ENCODE peak calls at places on chromosome 22, in six cellular contexts. K is AG10803, M is PC-3, O is astrocyte of the cerebellum, I is dorsolateral prefrontal cortex, R is kidney. X is an unnamed sample.
A peak's percentile ranks its signal among the peaks of the same experiment; 100 is the strongest.

GRCh38 chr22:29938285-29938693 is 55.3 kb downstream of the MTMR3 start:
- DNase-seq in K (no peak), M (no peak), O (no peak), I (no peak), R (no peak), X (no peak)

GRCh38 chr22:47164514-47165337 is 402.3 kb downstream of the TBC1D22A start:
- DNase-seq in K (no peak), M (no peak), O (no peak), I (no peak), R (peak; percentile 43), X (no peak)

GRCh38 chr22:49253656-49254055 is 574.0 kb downstream of the BRD1 start:
- DNase-seq in K (no peak), M (no peak), O (no peak), I (no peak), R (peak; percentile 35), X (no peak)

GRCh38 chr22:23829845-23830372 is 8.9 kb downstream of the DERL3 start:
- DNase-seq in K (peak; percentile 95), M (no peak), O (peak; percentile 90), I (no peak), R (peak; percentile 2), X (peak; percentile 76)

GRCh38 chr22:49290286-49290685 is 537.4 kb downstream of the BRD1 start:
- DNase-seq in K (no peak), M (no peak), O (no peak), I (no peak), R (no peak), X (no peak)

GRCh38 chr22:40484906-40485660 is 114.7 kb downstream of the SGSM3 start:
- DNase-seq in K (peak; percentile 75), M (no peak), O (no peak), I (no peak), R (no peak), X (no peak)

GRCh38 chr22:22342697-22343602 is 98.4 kb downstream of the VPREB1 start:
- DNase-seq in K (no peak), M (peak; percentile 81), O (no peak), I (no peak), R (peak; percentile 86), X (no peak)

GRCh38 chr22:49211176-49211575 is 616.5 kb downstream of the BRD1 start:
- DNase-seq in K (no peak), M (no peak), O (no peak), I (peak; percentile 6), R (peak; percentile 43), X (no peak)

GRCh38 chr22:45328822-45329535 is 19.2 kb downstream of the FAM118A start:
- DNase-seq in K (peak; percentile 31), M (no peak), O (no peak), I (no peak), R (no peak), X (no peak)

GRCh38 chr22:49197500-49197899 is 630.2 kb downstream of the BRD1 start:
- DNase-seq in K (no peak), M (no peak), O (no peak), I (peak; percentile 35), R (peak; percentile 66), X (no peak)

GRCh38 chr22:45863981-45864751 is 112.8 kb downstream of the WNT7B start:
- DNase-seq in K (peak; percentile 61), M (peak; percentile 72), O (peak; percentile 62), I (peak; percentile 70), R (peak; percentile 81), X (no peak)

GRCh38 chr22:33902073-33902472 is 18.2 kb downstream of the LARGE1 start:
- DNase-seq in K (no peak), M (no peak), O (no peak), I (no peak), R (no peak), X (no peak)

GRCh38 chr22:32644252-32645100 is 157.0 kb upstream of the TIMP3 start:
- DNase-seq in K (peak; percentile 59), M (no peak), O (no peak), I (no peak), R (peak; percentile 90), X (no peak)

GRCh38 chr22:21642584-21643448 is 714 bp downstream of the SDF2L1 start:
- DNase-seq in K (peak; percentile 35), M (peak; percentile 69), O (no peak), I (no peak), R (peak; percentile 83), X (no peak)

GRCh38 chr22:39675907-39676306 is 105.4 kb downstream of the CACNA1I start:
- DNase-seq in K (no peak), M (no peak), O (no peak), I (no peak), R (no peak), X (no peak)

GRCh38 chr22:44127353-44127752 is 53.4 kb upstream of the PARVG start:
- DNase-seq in K (no peak), M (no peak), O (no peak), I (no peak), R (peak; percentile 11), X (no peak)

GRCh38 chr22:23289851-23290724 is 109.8 kb downstream of the BCR start:
- DNase-seq in K (peak; percentile 69), M (peak; percentile 56), O (no peak), I (peak; percentile 64), R (no peak), X (no peak)

GRCh38 chr22:27537481-27537891 is 264.1 kb downstream of the MN1 start:
- DNase-seq in K (peak; percentile 55), M (no peak), O (no peak), I (no peak), R (peak; percentile 74), X (no peak)

GRCh38 chr22:31477329-31477728 is 12.3 kb downstream of the EIF4ENIF1 start:
- DNase-seq in K (no peak), M (no peak), O (no peak), I (no peak), R (no peak), X (no peak)

GRCh38 chr22:35219012-35219411 is 38.3 kb upstream of the HMGXB4 start:
- DNase-seq in K (peak; percentile 68), M (peak; percentile 52), O (no peak), I (no peak), R (no peak), X (peak; percentile 52)

GRCh38 chr22:38706101-38706884 is 549 bp downstream of the GTPBP1 start:
- DNase-seq in K (peak; percentile 34), M (no peak), O (no peak), I (no peak), R (peak; percentile 91), X (no peak)

GRCh38 chr22:29596408-29596807 is 7.0 kb upstream of the NF2 start:
- DNase-seq in K (no peak), M (no peak), O (no peak), I (no peak), R (no peak), X (no peak)

GRCh38 chr22:27982106-27982505 is 63.0 kb upstream of the PITPNB start:
- DNase-seq in K (no peak), M (no peak), O (no peak), I (no peak), R (no peak), X (no peak)

GRCh38 chr22:44465563-44465962 is 32.5 kb downstream of the RTL6 start:
- DNase-seq in K (no peak), M (no peak), O (no peak), I (no peak), R (no peak), X (no peak)

GRCh38 chr22:38783095-38783710 is 10.7 kb downstream of the DNAL4 start:
- DNase-seq in K (no peak), M (no peak), O (no peak), I (no peak), R (no peak), X (no peak)

GRCh38 chr22:17874231-17874630 is 100.0 kb upstream of the BID start:
- DNase-seq in K (no peak), M (no peak), O (no peak), I (no peak), R (no peak), X (no peak)

GRCh38 chr22:33476716-33477115 is 418.5 kb upstream of the SYN3 start:
- DNase-seq in K (peak; percentile 36), M (peak; percentile 19), O (no peak), I (no peak), R (no peak), X (no peak)

GRCh38 chr22:50294319-50294656 is 13.2 kb downstream of the PLXNB2 start:
- DNase-seq in K (no peak), M (no peak), O (no peak), I (no peak), R (no peak), X (no peak)

GRCh38 chr22:50289942-50290630 is 17.4 kb downstream of the PLXNB2 start:
- DNase-seq in K (no peak), M (no peak), O (no peak), I (no peak), R (no peak), X (no peak)

GRCh38 chr22:50292643-50293440 is 14.6 kb downstream of the PLXNB2 start:
- DNase-seq in K (no peak), M (no peak), O (no peak), I (no peak), R (no peak), X (no peak)

GRCh38 chr22:50296658-50297490 is 10.6 kb downstream of the PLXNB2 start:
- DNase-seq in K (no peak), M (no peak), O (no peak), I (no peak), R (no peak), X (no peak)

DNA sequence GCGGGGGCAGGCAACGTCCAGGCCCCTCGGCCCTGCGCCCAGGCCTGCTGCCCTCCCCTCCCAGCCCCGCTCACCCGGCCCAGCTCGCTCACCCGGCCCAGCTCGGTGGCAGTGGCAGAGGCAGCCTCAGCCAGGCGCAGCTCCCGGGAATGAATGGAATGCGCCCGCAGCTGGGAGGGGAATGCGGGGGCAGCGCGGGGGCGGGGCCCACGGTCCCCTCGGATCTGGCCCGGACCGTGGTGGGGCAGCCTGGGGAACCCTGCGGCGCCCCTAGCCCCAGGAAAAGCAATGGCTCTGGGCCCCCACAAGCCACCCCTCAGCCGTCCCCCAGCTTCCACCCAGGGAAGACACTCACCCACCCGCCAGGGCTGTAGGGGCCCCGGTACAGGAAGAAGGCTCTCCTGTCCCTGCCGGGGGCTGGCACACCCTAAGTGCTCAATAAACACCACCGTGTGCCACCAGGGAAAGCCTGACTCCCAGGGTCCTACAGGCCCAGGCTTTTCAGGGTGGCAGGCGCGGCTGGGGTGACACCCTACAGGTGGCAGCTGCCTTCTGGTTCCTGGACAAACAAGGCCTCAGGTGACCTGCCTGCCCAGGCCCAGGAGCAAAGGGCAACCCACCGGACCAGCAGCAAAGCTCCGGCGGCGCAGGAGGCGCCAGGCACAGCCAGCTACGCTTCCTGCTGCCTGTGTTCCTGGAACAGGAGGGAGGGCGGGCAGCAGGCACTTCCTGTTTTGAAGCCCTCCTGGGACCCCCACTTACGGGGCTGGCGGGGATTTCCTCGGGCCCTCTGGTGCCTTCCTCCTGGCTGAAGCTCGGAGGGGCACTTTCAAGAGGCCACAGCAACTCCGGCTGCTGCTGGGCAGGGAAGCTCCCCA is 13.8 kb downstream of the PLXNB2 start:
- DNase-seq in K (peak; percentile 85), M (peak; percentile 71), O (no peak), I (no peak), R (peak; percentile 95), X (no peak)
- H3K4me3 ChIP-seq in K (peak overlapping the region; percentile 49), M (peak overlapping the region; percentile 48), O (peak overlapping the region; percentile 24), I (peak overlapping the region; percentile 20), R (no peak overlapping the region), X (peak overlapping the region; percentile 50)

GRCh38 chr22:42430486-42431125 is 1.6 kb downstream of the NFAM1 start:
- DNase-seq in K (no peak), M (no peak), O (no peak), I (no peak), R (no peak), X (no peak)
- H3K4me3 ChIP-seq in K (no peak overlapping the region), M (no peak overlapping the region), O (no peak overlapping the region), I (no peak overlapping the region), R (no peak overlapping the region), X (no peak overlapping the region)

GRCh38 chr22:19761500-19762314 is 1.1 kb downstream of the TBX1 start:
- DNase-seq in K (peak; percentile 36), M (peak; percentile 43), O (no peak), I (no peak), R (no peak), X (no peak)
- H3K4me3 ChIP-seq in K (peak overlapping the region; percentile 74), M (peak overlapping the region; percentile 78), O (no peak overlapping the region), I (no peak overlapping the region), R (no peak overlapping the region), X (peak overlapping the region; percentile 47)

GRCh38 chr22:37051629-37052385 is at the start of gene KCTD17:
- DNase-seq in K (peak; percentile 60), M (peak; percentile 58), O (peak; percentile 15), I (peak; percentile 67), R (peak; percentile 88), X (no peak)
- H3K4me3 ChIP-seq in K (peak within 1 kb of the TSS; percentile 71), M (peak within 1 kb of the TSS; percentile 76), O (peak within 1 kb of the TSS; percentile 65), I (peak within 1 kb of the TSS; percentile 80), R (peak within 1 kb of the TSS; percentile 14), X (peak within 1 kb of the TSS; percentile 76)

X was measured in AG04449.